ENCODE peak calls at places on chromosomes 1 and 21, in four cellular contexts. A is CD4-positive, alpha-beta T cell; Y is ovary; B is mesenchymal stem cell. M is an unnamed sample.

GRCh38 chr21:42760361-42760970 is 107.0 kb downstream of the PDE9A start:
- DNase-seq in B (no peak), A (no peak), Y (no peak), M (no peak)

GRCh38 chr1:225318706-225319575 is 108.9 kb downstream of the LBR start:
- DNase-seq in Y (no peak), B (peak; percentile 41), A (no peak), M (no peak)

GRCh38 chr1:94949681-94950661 is 23.1 kb upstream of the CNN3 start:
- DNase-seq in A (no peak), Y (no peak), B (peak; percentile 56), M (no peak)

GRCh38 chr1:32893198-32894018 is 7.1 kb downstream of the HPCA start:
- DNase-seq in B (no peak), Y (peak; percentile 77), A (no peak), M (no peak)

GRCh38 chr1:14020006-14020405 is 320.0 kb downstream of the PRDM2 start:
- DNase-seq in Y (no peak), A (no peak), B (no peak), M (no peak)

GRCh38 chr1:33818071-33818470 is 45.8 kb upstream of the HMGB4 start:
- DNase-seq in Y (no peak), B (no peak), A (no peak), M (no peak)

GRCh38 chr1:15168479-15168878 is 14.9 kb downstream of the TMEM51 start:
- DNase-seq in Y (no peak), B (peak; percentile 98), A (no peak), M (no peak)

GRCh38 chr1:45522324-45523104 is 830 bp upstream of the PRDX1 start:
- DNase-seq in B (no peak), A (no peak), Y (no peak), M (no peak)

GRCh38 chr1:208209286-208209685 is 34.9 kb downstream of the PLXNA2 start:
- DNase-seq in B (no peak), A (no peak), Y (no peak), M (no peak)

GRCh38 chr21:38661296-38662223 is 144.2 kb upstream of the ETS2 start:
- DNase-seq in Y (peak; percentile 40), B (peak; percentile 83), A (no peak), M (no peak)

GRCh38 chr1:6083801-6084467 is 38.2 kb downstream of the KCNAB2 start:
- DNase-seq in A (no peak), Y (no peak), B (no peak), M (no peak)

GRCh38 chr1:45769261-45769932 is 18.9 kb upstream of the IPP start:
- DNase-seq in Y (no peak), B (peak; percentile 60), A (no peak), M (no peak)

GRCh38 chr21:32916522-32917099 is 109.1 kb upstream of the OLIG2 start:
- DNase-seq in A (no peak), B (no peak), Y (no peak), M (no peak)

GRCh38 chr1:203320546-203321272 is 15.4 kb downstream of the BTG2 start:
- DNase-seq in Y (no peak), A (peak; percentile 66), B (peak; percentile 33), M (no peak)
- H3K27ac ChIP-seq in Y (peak overlapping the region; percentile 49), A (peak overlapping the region; percentile 98), B (no peak overlapping the region), M (no peak overlapping the region)

DNA sequence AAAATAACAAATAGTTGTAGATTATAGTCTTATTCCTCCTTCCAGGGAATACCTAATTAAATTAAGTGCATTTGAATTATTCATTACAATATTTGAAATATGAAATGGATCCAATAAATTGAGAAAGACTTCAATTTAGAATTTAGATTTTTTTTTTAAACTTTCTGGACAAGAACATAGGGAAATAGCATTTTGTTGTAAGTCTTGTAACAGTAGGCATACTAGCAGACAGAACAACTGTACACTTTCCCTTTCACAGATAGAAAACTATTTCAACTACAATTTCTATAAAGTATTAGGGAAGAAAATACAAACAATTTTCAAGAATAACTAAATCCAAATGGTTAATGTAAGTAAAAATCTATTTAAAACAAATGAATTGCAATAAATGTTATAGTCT is 577.5 kb downstream of the USP25 start:
- DNase-seq in B (no peak), Y (no peak), A (no peak), M (no peak)
- H3K27ac ChIP-seq in B (no peak overlapping the region), Y (peak overlapping the region; percentile 74), A (no peak overlapping the region), M (no peak overlapping the region)

GRCh38 chr21:28089599-28090421 is 902.9 kb downstream of the LTN1 start:
- DNase-seq in Y (no peak), B (no peak), A (no peak), M (no peak)
- H3K27ac ChIP-seq in Y (no peak overlapping the region), B (no peak overlapping the region), A (no peak overlapping the region), M (no peak overlapping the region)

DNA sequence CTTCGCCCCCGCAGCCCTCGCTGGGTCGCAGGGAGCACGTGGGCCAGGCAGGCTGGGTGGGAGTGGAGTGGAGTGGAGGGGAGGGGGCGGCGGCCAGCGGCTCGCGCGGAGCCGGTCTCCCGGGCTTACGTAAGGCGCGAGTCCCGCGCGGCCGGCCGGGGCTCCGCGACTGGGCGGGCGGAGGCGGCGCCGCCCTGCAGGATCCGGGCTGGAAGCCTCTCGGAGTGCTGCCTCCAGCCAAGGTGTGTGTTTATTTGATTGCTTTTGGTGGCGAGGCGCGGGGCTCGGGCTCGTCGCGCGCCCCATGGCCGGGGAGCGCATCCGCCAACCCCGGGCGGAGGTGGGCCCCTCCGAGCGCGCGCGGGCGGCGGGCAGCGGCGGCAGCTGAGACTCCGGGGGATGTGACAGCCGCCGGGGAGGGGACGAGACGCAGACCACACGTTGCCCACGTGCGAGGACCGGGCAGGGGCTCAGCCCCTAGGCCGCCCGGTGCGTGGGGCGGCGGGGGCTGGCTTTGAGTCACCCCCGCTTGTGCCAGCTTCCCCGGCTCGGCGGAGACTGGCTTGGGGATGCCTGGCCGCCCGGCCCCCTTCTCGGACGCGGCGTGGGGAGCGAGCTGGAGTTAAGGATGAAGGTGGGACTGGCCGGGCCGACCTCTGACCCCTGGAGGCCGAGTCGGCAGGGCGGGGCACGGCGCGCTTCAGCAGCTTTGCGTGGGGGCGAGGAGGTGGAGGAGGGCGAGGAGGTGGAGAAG is 402 bp upstream of the AK4 start:
- DNase-seq in Y (peak; percentile 54), B (peak; percentile 15), A (no peak), M (no peak)
- H3K27ac ChIP-seq in Y (peak overlapping the region; percentile 63), B (no peak overlapping the region), A (no peak overlapping the region), M (no peak overlapping the region)

GRCh38 chr1:11434506-11434905 is 44.4 kb upstream of the DISP3 start:
- DNase-seq in B (no peak), Y (no peak), A (no peak), M (no peak)
- H3K27ac ChIP-seq in B (no peak overlapping the region), Y (no peak overlapping the region), A (no peak overlapping the region), M (no peak overlapping the region)

DNA sequence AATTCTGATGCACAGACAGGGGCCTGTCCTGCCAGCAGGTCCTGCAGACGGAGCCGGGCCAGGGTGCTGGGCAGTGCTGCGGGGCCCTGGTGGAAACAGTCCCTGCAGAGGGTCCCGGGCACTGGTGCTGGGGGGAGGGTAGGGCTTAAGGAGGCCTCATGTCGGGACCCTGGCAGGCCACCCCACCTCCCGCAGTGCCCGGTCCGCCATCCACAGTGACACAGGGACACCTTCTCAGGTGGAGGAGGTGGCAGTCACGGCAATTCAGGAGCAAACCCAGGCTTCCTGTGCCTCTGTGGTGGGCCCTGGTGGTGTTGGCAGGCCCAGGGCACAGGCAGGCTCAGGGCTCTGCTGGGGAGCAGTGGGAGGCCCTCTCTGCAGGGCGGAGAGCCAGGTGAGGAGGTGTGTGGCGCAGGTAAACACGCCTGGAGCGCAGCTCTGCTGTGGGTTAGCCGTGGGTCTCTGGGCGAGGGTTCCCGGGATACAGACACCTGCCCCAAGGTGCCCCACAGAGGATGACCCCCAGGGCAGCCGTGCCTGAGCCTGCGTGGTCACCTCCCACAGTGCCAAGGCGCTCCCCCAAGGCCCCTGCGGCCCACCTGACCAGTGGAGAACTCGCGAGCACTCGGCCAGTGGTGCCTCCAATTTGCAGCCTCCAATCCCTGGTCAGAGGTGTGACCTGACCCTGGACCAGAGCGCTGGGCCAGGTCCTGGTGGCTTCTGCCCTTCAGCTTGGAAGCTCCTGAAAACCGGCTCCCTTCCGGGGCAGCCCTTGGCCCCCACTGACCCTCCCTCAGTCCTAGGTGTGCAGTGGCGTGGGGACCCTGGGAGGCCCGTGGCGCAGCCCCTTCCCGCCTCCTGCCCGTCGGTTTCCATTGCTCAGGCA is 19.2 kb downstream of the COL18A1 start:
- DNase-seq in A (no peak), B (no peak), Y (no peak), M (no peak)
- H3K27ac ChIP-seq in A (no peak overlapping the region), B (peak overlapping the region; percentile 75), Y (no peak overlapping the region), M (no peak overlapping the region)

GRCh38 chr1:156705918-156706646 is 699 bp upstream of the CRABP2 start:
- DNase-seq in Y (peak; percentile 83), B (peak; percentile 71), A (peak; percentile 60), M (no peak)

GRCh38 chr1:156705321-156705917 is at the start of gene CRABP2:
- DNase-seq in A (no peak), B (peak; percentile 52), Y (no peak), M (no peak)

GRCh38 chr1:156707486-156708244 is 2.3 kb upstream of the CRABP2 start:
- DNase-seq in A (no peak), Y (no peak), B (peak; percentile 57), M (no peak)

GRCh38 chr1:156707027-156707426 is 1.6 kb upstream of the CRABP2 start:
- DNase-seq in B (no peak), Y (no peak), A (no peak), M (no peak)

GRCh38 chr1:156706647-156707008 is 1.2 kb upstream of the CRABP2 start:
- DNase-seq in Y (peak; percentile 81), A (no peak), B (peak; percentile 66), M (no peak)
- H3K27ac ChIP-seq in Y (peak overlapping the region; percentile 81), A (peak overlapping the region; percentile 53), B (no peak overlapping the region), M (peak overlapping the region; percentile 2)